ENCODE peak calls at places on chromosomes 1 and 21, in five cellular contexts. X is IMR-90, B is H9, L is H1, F is mesenchymal stem cell. Z is an unnamed sample.

GRCh38 chr1:33298623-33299277 is 22.1 kb downstream of the A3GALT2 start:
- DNase-seq in X (peak; percentile 52), L (peak; percentile 91), B (peak; percentile 85), F (peak; percentile 72), Z (peak; percentile 83)

GRCh38 chr1:224151117-224151516 is 31.9 kb upstream of the DEGS1 start:
- DNase-seq in F (no peak), X (no peak), L (no peak), B (no peak), Z (no peak)

GRCh38 chr21:36089946-36090345 is 20.1 kb downstream of the CBR1 start:
- DNase-seq in X (no peak), F (no peak), L (no peak), B (no peak), Z (no peak)

GRCh38 chr1:15681346-15682290 is 2.5 kb upstream of the PLEKHM2 start:
- DNase-seq in B (no peak), L (no peak), F (no peak), X (no peak), Z (no peak)

GRCh38 chr1:154714638-154715037 is 106.7 kb upstream of the ADAR start:
- DNase-seq in X (peak; percentile 10), B (no peak), L (no peak), F (peak; percentile 59), Z (peak; percentile 59)

GRCh38 chr1:36457691-36458090 is 6.5 kb downstream of the MRPS15 start:
- DNase-seq in F (peak; percentile 46), X (no peak), B (no peak), L (no peak), Z (no peak)

GRCh38 chr21:21102874-21103273 is 104.7 kb downstream of the NCAM2 start:
- DNase-seq in L (no peak), F (no peak), X (no peak), B (no peak), Z (no peak)

GRCh38 chr1:46948629-46949282 is 7.5 kb upstream of the CYP4A11 start:
- DNase-seq in X (no peak), F (no peak), L (no peak), B (no peak), Z (no peak)

GRCh38 chr21:26473471-26473870 is 99.6 kb downstream of the CYYR1 start:
- DNase-seq in F (no peak), B (no peak), L (no peak), X (no peak), Z (no peak)

GRCh38 chr1:157136133-157136532 is 2.1 kb downstream of the ETV3 start:
- DNase-seq in F (no peak), B (no peak), L (no peak), X (no peak), Z (peak; percentile 41)

GRCh38 chr1:67948155-67949075 is 102.0 kb downstream of the DIRAS3 start:
- DNase-seq in B (no peak), X (peak; percentile 89), F (peak; percentile 80), L (no peak), Z (no peak)

GRCh38 chr1:81703352-81703735 is 97.4 kb upstream of the ADGRL2 start:
- DNase-seq in L (no peak), X (peak; percentile 79), B (no peak), F (peak; percentile 86), Z (no peak)

GRCh38 chr1:234229676-234230075 is 143.6 kb upstream of the COA6 start:
- DNase-seq in X (no peak), L (no peak), F (no peak), B (no peak), Z (no peak)

GRCh38 chr1:119988316-119989067 is 81.0 kb downstream of the NOTCH2 start:
- DNase-seq in B (no peak), L (no peak), X (peak; percentile 66), F (no peak), Z (no peak)

GRCh38 chr1:47031585-47031984 is 8.1 kb downstream of the CYP4X1 start:
- DNase-seq in L (no peak), F (no peak), B (no peak), X (no peak), Z (peak; percentile 13)

GRCh38 chr1:31371560-31371959 is 1.3 kb downstream of the FABP3 start:
- DNase-seq in L (no peak), B (no peak), F (no peak), X (no peak), Z (no peak)

GRCh38 chr1:190413142-190413541 is 64.5 kb downstream of the BRINP3 start:
- DNase-seq in X (no peak), F (no peak), B (no peak), L (no peak), Z (no peak)

GRCh38 chr1:206023682-206024081 is at the start of gene CTSE:
- DNase-seq in B (no peak), X (no peak), L (no peak), F (no peak), Z (no peak)

GRCh38 chr1:34549199-34549598 is 205.6 kb upstream of the GJB5 start:
- DNase-seq in B (peak; percentile 74), F (no peak), X (no peak), L (peak; percentile 65), Z (peak; percentile 75)

GRCh38 chr21:38850277-38850951 is 44.7 kb downstream of the ETS2 start:
- DNase-seq in X (no peak), F (no peak), L (no peak), B (no peak), Z (no peak)

GRCh38 chr1:163737261-163737660 is 415.5 kb downstream of the NUF2 start:
- DNase-seq in B (no peak), F (no peak), L (no peak), X (no peak), Z (peak; percentile 17)

GRCh38 chr1:58576727-58577675 is at the start of gene TACSTD2:
- DNase-seq in F (peak; percentile 18), B (peak; percentile 83), X (no peak), L (peak; percentile 83), Z (peak; percentile 85)

GRCh38 chr1:40583980-40584379 is 52.5 kb downstream of the ZNF684 start:
- DNase-seq in F (no peak), L (no peak), B (no peak), X (no peak), Z (peak; percentile 18)

DNA sequence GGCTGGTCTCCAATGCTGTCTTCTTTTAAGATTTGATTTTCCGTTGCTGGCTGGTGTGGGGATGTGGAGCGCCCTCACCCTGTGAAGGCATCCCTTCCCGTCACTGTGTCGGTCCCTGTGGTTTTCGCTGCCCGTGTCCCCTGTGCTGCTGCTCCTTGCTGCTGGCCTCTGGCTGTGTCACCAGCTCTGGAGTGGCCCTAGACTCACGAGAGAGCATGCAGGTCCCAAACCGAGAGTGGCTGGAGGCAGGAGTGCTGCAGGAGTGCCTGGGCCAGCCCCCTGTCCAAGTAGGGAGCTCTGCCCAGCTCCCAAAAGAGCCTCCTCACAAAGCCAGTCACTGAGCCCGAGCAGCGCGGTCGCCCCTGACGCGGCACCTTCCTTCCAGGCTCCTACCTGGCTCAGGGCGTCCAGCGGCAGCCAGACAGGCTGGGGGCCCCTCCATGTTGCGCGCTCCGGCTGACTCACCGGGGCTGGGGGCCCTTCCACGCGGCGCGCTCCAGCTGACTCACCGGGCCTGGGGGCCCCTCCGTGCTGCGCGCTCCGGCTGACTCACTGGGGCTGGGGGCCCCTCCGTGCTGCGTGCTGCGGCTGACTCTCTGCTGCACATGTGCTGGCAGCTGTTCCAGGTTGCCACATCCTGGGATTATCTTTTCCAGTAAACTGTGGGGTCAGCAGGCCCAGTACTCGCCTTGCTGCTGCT is 106.7 kb upstream of the COL6A1 start:
- DNase-seq in L (no peak), F (peak; percentile 98), B (no peak), X (peak; percentile 98), Z (no peak)
- H3K18ac ChIP-seq in L (no peak overlapping the region), F (peak overlapping the region; percentile 79), B (no peak overlapping the region), X (peak overlapping the region; percentile 98), Z (no peak overlapping the region)

DNA sequence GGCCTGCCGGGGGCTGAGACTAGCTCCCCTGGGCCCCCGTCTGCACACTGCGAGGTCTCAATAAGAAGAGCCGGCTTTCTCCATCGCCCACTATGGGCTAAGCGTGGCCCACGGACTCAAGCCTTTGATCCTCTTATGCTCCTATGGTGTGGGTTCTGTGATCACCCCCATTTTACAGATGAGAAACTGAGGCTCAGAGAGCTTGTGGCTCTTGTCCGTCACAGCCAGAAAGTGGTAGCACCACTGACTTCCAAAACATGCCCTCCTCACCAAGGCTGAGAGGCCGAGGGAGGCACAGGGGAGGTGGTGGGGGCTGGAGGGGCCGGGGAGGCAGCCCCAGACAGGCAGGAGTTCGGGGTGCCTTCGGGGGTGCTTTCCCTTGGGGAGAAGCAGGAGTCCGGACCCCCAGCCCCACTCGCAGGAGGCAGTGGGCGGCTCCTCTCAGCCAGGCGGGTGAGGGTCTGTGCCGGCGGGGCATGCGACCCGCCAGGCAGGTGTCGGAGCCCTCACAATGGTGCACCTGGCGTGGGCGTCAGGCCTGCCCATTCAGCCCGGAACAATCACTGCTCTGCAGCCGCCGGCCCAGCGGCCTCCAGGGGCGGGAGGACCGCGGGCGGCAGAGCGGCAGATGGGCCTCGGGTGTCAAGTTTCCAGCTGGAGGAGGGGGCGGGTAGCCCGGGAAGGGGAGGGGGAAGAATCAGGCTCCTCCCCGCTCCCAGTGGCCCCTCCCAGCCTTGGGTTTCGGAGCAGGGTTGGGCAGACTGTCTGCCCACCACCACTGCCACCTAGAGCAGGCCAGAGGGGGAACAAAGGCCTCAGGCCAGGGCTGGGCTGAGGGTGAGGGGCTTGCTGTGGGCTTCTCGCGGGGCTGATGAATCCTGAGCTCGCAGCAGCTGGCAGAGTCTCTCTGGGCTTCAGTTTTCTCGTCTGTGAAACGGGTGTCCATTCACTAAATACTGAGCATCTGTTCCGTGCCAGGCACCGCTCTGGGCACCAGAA is 39.3 kb upstream of the CASZ1 start:
- DNase-seq in B (peak; percentile 97), F (peak; percentile 50), X (peak; percentile 36), L (peak; percentile 97), Z (peak; percentile 96)
- H2BK15ac ChIP-seq in B (no peak overlapping the region), F (no peak overlapping the region), X (no peak overlapping the region), L (peak overlapping the region; percentile 31), Z (no peak overlapping the region)

GRCh38 chr1:25579241-25579946 is 36.0 kb downstream of the LDLRAP1 start:
- DNase-seq in X (no peak), F (no peak), L (no peak), B (no peak), Z (no peak)
- H3K18ac ChIP-seq in X (no peak overlapping the region), F (no peak overlapping the region), L (no peak overlapping the region), B (no peak overlapping the region), Z (no peak overlapping the region)

GRCh38 chr1:192553741-192554140 is 21.8 kb upstream of the RGS1 start:
- DNase-seq in F (no peak), B (no peak), X (no peak), L (no peak), Z (no peak)
- H2BK15ac ChIP-seq in F (no peak overlapping the region), B (no peak overlapping the region), X (no peak overlapping the region), L (no peak overlapping the region), Z (no peak overlapping the region)

DNA sequence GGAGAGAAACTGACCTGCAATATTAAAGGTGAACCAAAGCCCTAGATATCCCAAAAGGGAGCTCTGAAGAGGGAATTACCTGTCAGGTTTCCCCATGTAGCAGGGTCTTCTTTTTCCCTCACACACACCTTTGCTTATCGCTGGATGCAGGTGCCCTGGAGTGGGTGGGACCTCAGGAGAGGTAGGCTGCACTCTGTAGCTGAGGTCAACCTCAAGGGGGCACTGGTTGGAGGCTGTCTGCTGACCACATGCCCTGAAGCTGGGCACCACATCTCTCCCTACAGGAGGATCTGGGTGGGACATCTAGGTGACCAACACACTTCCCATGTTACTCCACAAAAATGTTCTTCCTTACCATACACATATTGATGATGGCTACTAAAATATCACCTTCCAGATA is 298.7 kb upstream of the USP25 start:
- DNase-seq in F (no peak), L (no peak), X (no peak), B (no peak), Z (no peak)
- H3K18ac ChIP-seq in F (peak overlapping the region; percentile 54), L (no peak overlapping the region), X (no peak overlapping the region), B (no peak overlapping the region), Z (no peak overlapping the region)